ENCODE peak calls at places on chromosome 4, in eight cellular contexts. J is transverse colon, T is A549, H is ovary, L is stomach, M is HepG2, N is esophagus muscularis mucosa, F is GM12878. Q is an unnamed sample.

GRCh38 chr4:151169223-151169622 is 69.8 kb downstream of the RPS3A start:
- DNase-seq in J (peak), T (no peak), H (peak), L (peak), M (no peak), N (no peak), F (no peak), Q (no peak)

GRCh38 chr4:128810331-128810870 is 901 bp downstream of the JADE1 start:
- DNase-seq in J (peak), T (peak), H (peak), L (peak), M (peak), N (no peak), F (no peak), Q (peak)

GRCh38 chr4:13710486-13710885 is 83.0 kb upstream of the BOD1L1 start:
- DNase-seq in J (no peak), T (no peak), H (no peak), L (no peak), M (no peak), N (no peak), F (no peak), Q (no peak)

GRCh38 chr4:59553063-59553738 is 1646.9 kb upstream of the ADGRL3 start:
- DNase-seq in J (no peak), T (peak), H (no peak), L (no peak), M (no peak), N (no peak), F (peak), Q (no peak)

GRCh38 chr4:121943941-121944340 is 7.9 kb downstream of the TRPC3 start:
- DNase-seq in J (no peak), T (peak), H (no peak), L (no peak), M (peak), N (no peak), F (no peak), Q (no peak)

GRCh38 chr4:15754323-15754722 is 23.8 kb upstream of the CD38 start:
- DNase-seq in J (no peak), T (no peak), H (no peak), L (no peak), M (no peak), N (no peak), F (no peak), Q (no peak)

GRCh38 chr4:189088783-189089182 is 851.9 kb upstream of the FRG1 start:
- DNase-seq in J (no peak), T (no peak), H (no peak), L (no peak), M (no peak), N (no peak), F (no peak), Q (no peak)

GRCh38 chr4:138301536-138301935 is 59.4 kb upstream of the SLC7A11 start:
- DNase-seq in J (no peak), T (no peak), H (no peak), L (no peak), M (no peak), N (no peak), F (no peak), Q (no peak)

GRCh38 chr4:7892212-7893019 is 47.2 kb downstream of the AFAP1 start:
- DNase-seq in J (no peak), T (peak), H (no peak), L (no peak), M (no peak), N (no peak), F (no peak), Q (no peak)

GRCh38 chr4:154781983-154782293 is 866 bp downstream of the RBM46 start:
- DNase-seq in J (no peak), T (no peak), H (no peak), L (no peak), M (no peak), N (no peak), F (no peak), Q (no peak)

GRCh38 chr4:149555146-149555545 is 260.5 kb downstream of the IQCM start:
- DNase-seq in J (no peak), T (no peak), H (no peak), L (no peak), M (no peak), N (no peak), F (no peak), Q (no peak)

GRCh38 chr4:143587703-143588102 is 74.2 kb downstream of the SMARCA5 start:
- DNase-seq in J (no peak), T (peak), H (no peak), L (no peak), M (no peak), N (no peak), F (no peak), Q (no peak)

GRCh38 chr4:36651253-36651652 is 369.8 kb downstream of the DTHD1 start:
- DNase-seq in J (no peak), T (no peak), H (no peak), L (no peak), M (no peak), N (no peak), F (peak), Q (no peak)

GRCh38 chr4:90425893-90426292 is 298.7 kb downstream of the CCSER1 start:
- DNase-seq in J (no peak), T (no peak), H (no peak), L (no peak), M (no peak), N (no peak), F (no peak), Q (no peak)

GRCh38 chr4:132642196-132642817 is 506.8 kb upstream of the PCDH10 start:
- DNase-seq in J (no peak), T (peak), H (no peak), L (no peak), M (peak), N (no peak), F (peak), Q (no peak)

GRCh38 chr4:185352741-185353140 is 43.0 kb downstream of the LRP2BP start:
- DNase-seq in J (no peak), T (no peak), H (no peak), L (no peak), M (no peak), N (no peak), F (no peak), Q (no peak)
- TF ChIP-seq POLR2A in J (no peak), T (no peak), H (no peak), L (no peak), M (no peak), N (no peak), F (peak), Q (no peak)

GRCh38 chr4:6424425-6424824 is 48.0 kb downstream of the PPP2R2C start:
- DNase-seq in J (no peak), T (no peak), H (no peak), L (no peak), M (no peak), N (no peak), F (no peak), Q (no peak)

GRCh38 chr4:6423575-6423974 is 48.8 kb downstream of the PPP2R2C start:
- DNase-seq in J (no peak), T (no peak), H (no peak), L (no peak), M (no peak), N (no peak), F (peak), Q (no peak)

GRCh38 chr4:6426571-6427438 is 45.6 kb downstream of the PPP2R2C start:
- DNase-seq in J (no peak), T (no peak), H (no peak), L (no peak), M (no peak), N (no peak), F (no peak), Q (no peak)

GRCh38 chr4:6425911-6426310 is 46.5 kb downstream of the PPP2R2C start:
- DNase-seq in J (no peak), T (no peak), H (no peak), L (no peak), M (no peak), N (no peak), F (no peak), Q (no peak)

DNA sequence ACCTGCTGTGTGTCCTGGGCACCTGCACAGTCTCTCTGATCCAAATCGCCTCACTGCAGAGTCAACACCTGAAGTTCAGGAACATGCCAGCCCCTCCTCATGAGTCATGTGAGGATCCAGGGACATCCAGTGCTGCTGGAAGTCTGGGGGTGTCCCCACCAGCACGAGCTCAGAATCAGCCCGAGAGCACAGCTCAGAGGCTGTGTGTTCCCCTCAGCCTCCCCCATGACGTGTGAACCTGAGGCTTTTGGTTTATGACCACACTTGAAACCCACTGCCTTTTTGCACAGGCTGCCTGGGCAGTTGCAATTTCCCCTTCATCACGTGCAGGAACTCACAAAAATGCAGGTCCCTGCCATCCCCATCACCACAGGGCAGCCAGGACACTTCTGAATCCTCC is 47.1 kb downstream of the PPP2R2C start:
- DNase-seq in J (no peak), T (no peak), H (no peak), L (no peak), M (no peak), N (no peak), F (peak), Q (no peak)
- TF ChIP-seq EP300 in J (no peak), T (no peak), H (no peak), L (no peak), M (no peak), N (no peak), F (no peak), Q (no peak)

DNA sequence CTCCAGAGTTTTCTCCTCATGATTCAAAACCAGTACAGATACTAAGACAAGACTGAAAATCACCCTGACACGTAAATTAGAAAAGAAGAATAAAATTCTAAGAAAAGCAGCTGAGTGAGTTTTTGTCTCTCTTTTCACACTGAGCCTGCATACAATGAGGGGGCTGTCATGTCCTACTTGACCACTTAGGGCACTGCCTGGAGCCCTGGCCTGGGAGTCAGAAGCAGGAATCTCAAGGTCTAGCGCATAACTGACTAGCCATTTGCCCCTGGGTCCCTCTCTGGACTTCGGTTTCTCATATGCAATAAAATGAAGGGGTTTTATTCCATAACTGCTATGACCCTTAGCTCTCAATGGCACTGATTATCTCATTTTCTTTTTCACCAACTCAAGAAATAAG is 36.7 kb upstream of the SLC25A4 start:
- DNase-seq in J (no peak), T (no peak), H (no peak), L (no peak), M (no peak), N (no peak), F (no peak), Q (no peak)
- TF ChIP-seq POLR2A in J (no peak), T (no peak), H (no peak), L (no peak), M (no peak), N (no peak), F (no peak), Q (no peak)

GRCh38 chr4:54403700-54404453 is 174.8 kb downstream of the PDGFRA start:
- DNase-seq in J (no peak), T (no peak), H (no peak), L (no peak), M (no peak), N (no peak), F (no peak), Q (no peak)

GRCh38 chr4:54400188-54400587 is 171.1 kb downstream of the PDGFRA start:
- DNase-seq in J (no peak), T (no peak), H (no peak), L (no peak), M (no peak), N (no peak), F (no peak), Q (no peak)

GRCh38 chr4:54400802-54401201 is 171.7 kb downstream of the PDGFRA start:
- DNase-seq in J (no peak), T (peak), H (peak), L (no peak), M (no peak), N (no peak), F (no peak), Q (no peak)

DNA sequence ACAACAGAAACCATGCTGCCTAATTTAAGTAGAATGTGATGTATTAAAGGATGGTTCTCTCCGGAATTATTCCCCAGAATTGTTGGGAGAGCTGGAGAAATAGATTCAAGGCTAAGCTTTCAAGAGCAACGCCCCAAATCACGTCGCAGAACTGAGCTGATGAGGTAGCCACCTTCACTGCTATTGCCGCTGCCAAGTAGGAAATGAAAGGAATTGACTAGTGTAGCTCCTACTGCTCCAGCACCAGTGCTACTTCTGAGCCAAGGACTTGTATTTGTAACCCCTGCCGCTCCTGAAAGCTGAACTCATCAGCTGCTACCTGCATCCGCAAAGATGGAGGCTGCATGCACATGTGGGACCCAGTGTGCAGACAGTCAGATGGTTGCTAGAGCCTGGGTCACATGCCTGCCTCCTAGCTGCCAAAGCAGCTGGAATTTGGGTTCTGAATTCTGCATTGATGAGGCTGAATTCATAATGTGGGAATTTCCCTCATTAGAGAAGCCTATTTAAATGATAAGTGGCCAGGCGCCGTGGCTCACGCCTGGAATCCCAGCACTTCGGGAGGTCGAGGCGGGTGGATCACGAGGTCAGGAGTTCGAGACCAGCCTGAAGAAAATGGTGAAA is 173.9 kb downstream of the PDGFRA start:
- DNase-seq in J (no peak), T (no peak), H (no peak), L (no peak), M (no peak), N (no peak), F (no peak), Q (no peak)
- TF ChIP-seq EP300 in J (no peak), T (no peak), H (no peak), L (no peak), M (no peak), N (no peak), F (no peak), Q (no peak)

DNA sequence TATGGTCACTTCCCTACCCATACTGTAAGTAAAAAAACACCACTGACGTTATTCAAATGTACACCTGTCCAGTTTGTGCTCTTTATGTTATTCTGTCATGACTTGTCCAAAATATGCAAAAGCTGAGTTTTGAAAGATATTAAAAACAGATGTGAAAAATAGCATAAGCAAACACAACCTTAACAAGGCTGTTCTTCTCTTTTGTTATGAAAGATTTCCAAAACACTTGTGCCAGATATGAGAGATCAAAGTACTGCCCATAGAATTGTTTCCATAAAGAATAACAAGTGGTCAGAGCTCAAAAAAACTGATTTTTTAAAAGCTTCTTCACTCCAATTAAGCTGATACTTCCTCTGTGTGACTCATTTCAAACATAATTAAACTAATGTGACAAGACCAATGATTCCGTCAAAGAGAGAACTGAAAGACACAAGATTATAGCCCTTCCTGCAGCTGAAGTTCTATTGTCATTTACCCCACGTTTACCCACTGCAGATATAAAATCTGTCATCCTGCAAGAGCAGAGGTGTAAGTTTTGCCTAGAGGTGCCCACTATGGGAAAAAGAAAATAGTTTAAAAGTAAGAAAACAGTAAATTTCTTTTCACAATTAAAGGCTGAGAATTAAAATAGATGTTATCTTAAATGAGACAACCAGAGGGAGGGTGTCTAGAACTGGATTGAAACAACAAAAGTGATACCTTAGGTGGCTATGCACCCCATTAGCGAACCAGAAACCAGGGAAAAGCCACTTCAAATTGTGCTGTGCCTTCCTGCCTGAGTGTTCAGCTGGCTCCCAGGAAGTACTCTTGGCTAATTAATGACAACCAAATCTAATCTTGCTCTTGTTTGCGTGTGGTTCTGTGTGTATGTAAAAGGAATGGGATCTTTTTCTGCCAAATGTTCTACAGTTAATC is 30.1 kb downstream of the RASSF6 start:
- DNase-seq in J (no peak), T (no peak), H (no peak), L (no peak), M (no peak), N (no peak), F (peak), Q (no peak)
- TF ChIP-seq POLR2A in J (no peak), T (no peak), H (no peak), L (no peak), M (no peak), N (no peak), F (no peak), Q (no peak)

GRCh38 chr4:57943672-57944071 is 833.5 kb upstream of the IGFBP7 start:
- DNase-seq in J (no peak), T (peak), H (no peak), L (no peak), M (no peak), N (no peak), F (no peak), Q (no peak)
- TF ChIP-seq EP300 in J (no peak), T (no peak), H (no peak), L (no peak), M (no peak), N (no peak), F (no peak), Q (no peak)

DNA sequence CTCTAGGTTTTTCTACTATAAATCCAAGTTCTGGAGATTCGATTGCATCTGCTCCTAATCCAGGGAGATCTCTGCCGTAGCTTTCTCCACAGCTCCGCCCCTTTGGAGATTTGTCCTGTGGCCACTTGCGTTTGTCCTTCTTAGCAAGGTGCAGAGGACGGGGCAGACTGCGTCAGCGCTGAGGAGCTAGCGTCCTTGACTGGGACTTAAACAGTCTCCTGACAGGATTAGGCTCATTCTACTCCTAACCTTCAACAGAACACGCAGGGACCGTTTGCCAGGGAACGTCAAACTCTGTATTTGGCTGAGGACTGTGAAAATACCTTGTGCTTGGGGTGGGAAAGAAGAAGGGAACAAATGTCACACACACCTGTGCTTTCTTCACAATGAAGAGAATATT is 38.6 kb downstream of the SORBS2 start:
- DNase-seq in J (no peak), T (no peak), H (no peak), L (peak), M (no peak), N (no peak), F (no peak), Q (no peak)
- TF ChIP-seq POLR2A in J (no peak), T (no peak), H (no peak), L (no peak), M (no peak), N (no peak), F (no peak), Q (no peak)

DNA sequence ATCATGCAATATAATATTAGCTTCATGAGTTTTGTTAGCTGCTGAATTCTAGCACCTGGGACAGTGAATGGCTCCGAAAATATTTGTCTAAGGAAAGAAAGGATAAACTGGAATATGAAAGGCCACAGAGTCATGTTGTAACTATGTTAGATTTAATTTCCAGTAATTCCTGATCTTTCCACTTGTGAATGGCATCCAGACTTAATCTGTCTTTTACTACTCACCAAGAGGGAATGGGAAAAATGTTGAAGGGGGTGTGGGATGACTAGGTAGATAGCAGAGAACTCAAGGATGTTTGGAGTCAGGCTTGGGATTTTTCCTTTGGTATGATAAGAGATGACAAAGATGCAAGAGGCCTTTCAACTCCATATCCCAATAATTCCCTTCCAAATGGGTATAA is 9.4 kb downstream of the ADH6 start:
- DNase-seq in J (no peak), T (no peak), H (no peak), L (no peak), M (no peak), N (no peak), F (no peak), Q (no peak)
- TF ChIP-seq EP300 in J (no peak), T (no peak), H (no peak), L (no peak), M (no peak), N (no peak), F (no peak), Q (no peak)

GRCh38 chr4:83536649-83537352 is 893 bp downstream of the GPAT3 start:
- DNase-seq in J (peak), T (no peak), H (no peak), L (no peak), M (no peak), N (no peak), F (no peak), Q (no peak)

GRCh38 chr4:83535520-83535944 is 376 bp upstream of the GPAT3 start:
- DNase-seq in J (peak), T (no peak), H (peak), L (peak), M (peak), N (no peak), F (no peak), Q (peak)

DNA sequence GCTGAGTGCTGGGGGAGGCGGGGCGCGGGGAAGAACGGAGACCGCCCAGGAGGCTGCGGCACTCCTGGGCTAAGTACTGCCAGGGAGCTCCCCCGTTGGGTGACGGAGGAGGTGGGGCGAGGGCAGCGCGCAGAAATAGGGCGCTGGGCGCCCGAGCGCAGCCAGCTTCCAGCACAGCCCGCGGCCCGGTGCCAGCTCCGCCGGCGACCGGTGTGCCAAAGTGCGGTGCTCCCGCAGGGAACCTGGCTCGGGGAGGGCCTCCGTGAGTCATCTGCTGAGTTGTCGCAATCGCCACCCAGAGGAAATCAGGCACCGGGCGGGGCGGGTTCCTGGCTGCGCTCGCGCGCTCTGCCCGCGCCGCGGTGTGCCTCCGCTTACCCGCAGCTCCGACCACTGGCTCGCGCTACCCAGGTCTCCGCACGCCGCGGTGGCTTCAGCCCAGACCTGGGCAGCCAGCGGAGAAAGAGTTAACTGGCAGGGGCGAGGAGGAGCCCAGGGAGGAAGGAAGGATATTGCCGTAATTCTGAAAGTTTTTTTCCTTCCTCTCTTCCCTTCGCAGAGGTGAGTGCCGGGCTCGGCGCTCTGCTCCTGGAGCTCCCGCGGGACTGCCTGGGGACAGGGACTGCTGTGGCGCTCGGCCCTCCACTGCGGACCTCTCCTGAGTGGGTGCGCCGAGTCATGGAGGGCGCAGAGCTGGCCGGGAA is at the start of gene GPAT3:
- DNase-seq in J (peak), T (peak), H (peak), L (peak), M (peak), N (peak), F (no peak), Q (peak)
- TF ChIP-seq POLR2A in J (peak), T (no peak), H (peak), L (no peak), M (peak), N (peak), F (no peak), Q (no peak)